ENCODE peak calls at places on chromosomes 1 and 21, in four cellular contexts. N is esophagus muscularis mucosa, T is heart left ventricle, F is SJSA1. X is an unnamed sample. For H3K4me1 and H3K27me3, the result is how much of the 10 kb centered on the place peaks cover.

GRCh38 chr1:207959141-207959825 is 48.4 kb upstream of the CD34 start:
- DNase-seq in T (peak), F (no peak), N (no peak), X (no peak)

GRCh38 chr1:202807367-202807925 is 775 bp downstream of the KDM5B start:
- DNase-seq in N (no peak), F (no peak), T (peak), X (peak)

GRCh38 chr1:32703479-32704291 is 1.1 kb upstream of the SYNC start:
- DNase-seq in N (no peak), T (peak), F (peak), X (no peak)

GRCh38 chr1:92881391-92881790 is 49.6 kb downstream of the RPL5 start:
- DNase-seq in F (no peak), T (no peak), N (no peak), X (no peak)

GRCh38 chr1:90712931-90713618 is 4.0 kb downstream of the BARHL2 start:
- DNase-seq in F (no peak), N (peak), T (no peak), X (no peak)

GRCh38 chr1:183093821-183094287 is 70.6 kb downstream of the LAMC1 start:
- DNase-seq in T (no peak), N (no peak), F (no peak), X (no peak)

GRCh38 chr1:168321945-168322344 is 41.3 kb downstream of the TBX19 start:
- DNase-seq in T (no peak), N (no peak), F (no peak), X (no peak)

GRCh38 chr1:44405041-44405803 is at the start of gene RNF220:
- DNase-seq in F (peak), N (no peak), T (peak), X (no peak)

GRCh38 chr1:151368745-151369610 is 3.5 kb downstream of the SELENBP1 start:
- DNase-seq in T (no peak), F (no peak), N (no peak), X (no peak)

GRCh38 chr1:161502641-161503393 is 2.4 kb upstream of the FCGR2A start:
- DNase-seq in T (no peak), N (no peak), F (no peak), X (no peak)

GRCh38 chr1:202711949-202712635 is 1.8 kb upstream of the SYT2 start:
- DNase-seq in N (no peak), F (no peak), T (no peak), X (no peak)

GRCh38 chr1:244231572-244232315 is 180.7 kb downstream of the ZBTB18 start:
- DNase-seq in T (no peak), F (no peak), N (no peak), X (no peak)

GRCh38 chr1:67463298-67463960 is 33.2 kb upstream of the SERBP1 start:
- DNase-seq in T (no peak), N (no peak), F (no peak), X (no peak)

GRCh38 chr1:118588566-118588965 is 399.6 kb downstream of the TBX15 start:
- DNase-seq in F (no peak), T (no peak), N (no peak), X (no peak)

GRCh38 chr1:188669715-188670114 is 1807.9 kb downstream of the BRINP3 start:
- DNase-seq in N (no peak), F (no peak), T (no peak), X (no peak)

GRCh38 chr21:14901482-14901958 is 163.3 kb downstream of the NRIP1 start:
- DNase-seq in T (no peak), N (no peak), F (no peak), X (no peak)

GRCh38 chr1:200379431-200379755 is 30.4 kb downstream of the ZNF281 start:
- DNase-seq in F (no peak), N (no peak), T (no peak), X (no peak)

GRCh38 chr1:234206651-234207284 is 166.5 kb upstream of the COA6 start:
- DNase-seq in F (peak), T (no peak), N (peak), X (no peak)

GRCh38 chr1:86500731-86501130 is 32.0 kb downstream of the CLCA1 start:
- DNase-seq in F (no peak), T (no peak), N (no peak), X (no peak)

GRCh38 chr1:163875214-163875926 is 553.6 kb downstream of the NUF2 start:
- DNase-seq in N (no peak), F (no peak), T (peak), X (no peak)

GRCh38 chr1:72636636-72637035 is 354.3 kb upstream of the NEGR1 start:
- DNase-seq in N (no peak), F (no peak), T (no peak), X (no peak)

GRCh38 chr1:185409763-185410528 is 92.9 kb upstream of the IVNS1ABP start:
- DNase-seq in N (no peak), F (no peak), T (no peak), X (no peak)

GRCh38 chr1:214422137-214422671 is 129.2 kb downstream of the PTPN14 start:
- DNase-seq in F (peak), T (no peak), N (no peak), X (no peak)

GRCh38 chr1:71033136-71033535 is 14.5 kb downstream of the PTGER3 start:
- DNase-seq in T (no peak), F (no peak), N (no peak), X (no peak)

GRCh38 chr1:74729741-74730478 is 2.9 kb downstream of the CRYZ start:
- DNase-seq in N (no peak), F (no peak), T (no peak), X (no peak)

GRCh38 chr1:244381887-244382565 is 69.7 kb downstream of the ADSS2 start:
- DNase-seq in F (no peak), N (no peak), T (no peak), X (no peak)

GRCh38 chr21:43997766-43998742 is 14.1 kb upstream of the TRAPPC10 start:
- DNase-seq in N (no peak), T (no peak), F (no peak), X (no peak)

GRCh38 chr1:39987869-39988268 is 32.9 kb downstream of the MFSD2A start:
- DNase-seq in T (no peak), F (no peak), N (no peak), X (no peak)

DNA sequence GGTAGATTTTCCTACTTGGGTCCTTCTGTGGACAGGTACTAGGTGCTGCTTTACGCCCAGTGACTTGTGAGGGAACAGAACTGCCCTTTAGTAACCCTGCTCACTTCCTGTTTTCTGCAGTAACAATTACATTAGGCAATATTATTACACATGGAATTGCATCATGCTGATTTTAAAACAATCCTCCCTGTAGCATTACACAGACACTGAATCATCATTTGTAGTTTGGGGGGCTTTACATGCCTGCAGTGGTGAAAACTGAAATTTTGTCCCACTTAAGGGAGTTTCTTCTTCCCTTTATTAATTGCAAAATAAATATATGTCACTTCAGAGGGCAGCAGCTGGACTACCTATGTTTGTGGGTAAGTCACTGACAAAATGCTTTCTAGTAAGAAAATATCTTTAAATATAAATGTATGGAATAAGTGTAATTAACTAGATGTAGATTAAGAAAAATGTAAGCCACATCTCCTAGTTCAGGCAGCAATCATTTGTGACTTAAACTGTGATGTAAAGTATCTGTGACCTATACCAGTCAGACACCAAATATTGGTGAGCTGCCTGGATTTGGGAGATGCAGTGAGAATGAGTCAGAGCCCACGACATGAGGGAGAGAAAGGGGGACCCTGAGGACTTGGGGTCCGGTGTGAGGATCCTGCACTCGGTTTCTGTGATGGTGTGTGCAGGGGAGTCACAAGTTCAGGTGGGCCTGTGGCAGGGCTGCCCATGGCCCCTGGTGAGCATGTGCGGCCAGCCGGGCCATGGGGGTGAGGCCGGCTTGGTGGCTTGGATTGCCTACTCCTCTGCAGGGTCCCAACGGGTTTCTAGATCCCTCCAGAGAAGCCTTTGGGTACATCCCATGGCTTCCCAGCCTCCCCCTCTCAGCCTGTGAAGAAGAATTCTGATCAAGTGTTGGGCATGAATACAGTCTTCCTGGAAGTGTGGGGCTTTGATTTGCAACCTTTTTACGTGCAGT is 19.2 kb upstream of the ABCG1 start:
- DNase-seq in N (no peak), F (peak), T (no peak), X (peak)
- H3K4me1 ChIP-seq in N (under half), F (under half), T (under half), X (under half)

GRCh38 chr1:27823784-27824183 is 6.8 kb upstream of the PPP1R8 start:
- DNase-seq in T (no peak), N (no peak), F (peak), X (no peak)

GRCh38 chr1:27821761-27822315 is 8.7 kb upstream of the PPP1R8 start:
- DNase-seq in F (peak), T (no peak), N (no peak), X (no peak)

GRCh38 chr1:27824411-27824810 is 6.2 kb upstream of the PPP1R8 start:
- DNase-seq in F (peak), T (no peak), N (no peak), X (no peak)
- H3K27me3 ChIP-seq in F (under half), T (under half), N (under half), X (under half)

GRCh38 chr1:228450200-228450599 is 33.5 kb upstream of the TRIM17 start:
- DNase-seq in F (no peak), N (no peak), T (no peak), X (no peak)

GRCh38 chr1:228453022-228453560 is 34.1 kb upstream of the RNF187 start:
- DNase-seq in F (no peak), N (no peak), T (no peak), X (no peak)

GRCh38 chr1:228453614-228454013 is 33.6 kb upstream of the RNF187 start:
- DNase-seq in F (no peak), T (no peak), N (no peak), X (no peak)

GRCh38 chr1:228454238-228454637 is 32.9 kb upstream of the RNF187 start:
- DNase-seq in F (no peak), T (no peak), N (no peak), X (no peak)

GRCh38 chr1:228452194-228453021 is 34.8 kb upstream of the RNF187 start:
- DNase-seq in F (no peak), N (no peak), T (no peak), X (no peak)
- H3K27ac ChIP-seq in F (no peak), N (no peak), T (no peak), X (no peak)

GRCh38 chr1:209884249-209884648 is 53.8 kb upstream of the SYT14 start:
- DNase-seq in F (peak), N (no peak), T (no peak), X (no peak)
- H3K4me1 ChIP-seq in F (under half), N (under half), T (under half), X (under half)

GRCh38 chr1:31497601-31498000 is 78.7 kb upstream of the TINAGL1 start:
- DNase-seq in F (no peak), T (no peak), N (no peak), X (no peak)
- H3K27me3 ChIP-seq in F (under half), T (under half), N (under half), X (under half)

X was measured in CD8-positive, alpha-beta T cell.